ENCODE peak calls at places on chromosomes 16 and 17, in four cellular contexts. J is AG10803, Y is aorta, C is AG04449. D is an unnamed sample.

GRCh38 chr16:85471469-85472431 is 141.4 kb upstream of the GSE1 start:
- DNase-seq in J (no peak), C (no peak), Y (no peak), D (no peak)

GRCh38 chr17:77279448-77280303 is 138.9 kb downstream of the SEC14L1 start:
- DNase-seq in J (peak), Y (no peak), C (no peak), D (no peak)

GRCh38 chr17:49315551-49315951 is 46.5 kb downstream of the ZNF652 start:
- DNase-seq in J (peak), Y (peak), C (peak), D (peak)

GRCh38 chr17:49576906-49577650 is 1.4 kb downstream of the NXPH3 start:
- DNase-seq in J (no peak), Y (no peak), C (no peak), D (no peak)

GRCh38 chr16:4865231-4865860 is 18.1 kb downstream of the UBN1 start:
- DNase-seq in Y (no peak), C (no peak), J (no peak), D (no peak)

GRCh38 chr17:39625198-39625769 is 1.5 kb upstream of the PPP1R1B start:
- DNase-seq in J (no peak), Y (no peak), C (no peak), D (no peak)

GRCh38 chr16:71628810-71629209 is 2.8 kb downstream of the MARVELD3 start:
- DNase-seq in Y (no peak), C (no peak), J (peak), D (no peak)

GRCh38 chr17:63881935-63882601 is at the start of gene GH2:
- DNase-seq in C (no peak), Y (no peak), J (peak), D (no peak)

GRCh38 chr16:19316846-19317245 is 31.3 kb downstream of the CLEC19A start:
- DNase-seq in J (no peak), C (no peak), Y (no peak), D (no peak)

GRCh38 chr17:17206149-17206912 is at the start of gene PLD6:
- DNase-seq in C (no peak), J (peak), Y (peak), D (peak)

GRCh38 chr17:40071720-40072480 is 9.1 kb downstream of the THRA start:
- DNase-seq in Y (peak), C (no peak), J (peak), D (no peak)

GRCh38 chr17:60354223-60354622 is 37.7 kb downstream of the USP32 start:
- DNase-seq in Y (no peak), J (peak), C (peak), D (no peak)

GRCh38 chr16:20868890-20869289 is 31.3 kb downstream of the DCUN1D3 start:
- DNase-seq in C (no peak), Y (peak), J (peak), D (no peak)

GRCh38 chr16:47461598-47462266 is 601 bp downstream of the PHKB start:
- DNase-seq in J (peak), C (no peak), Y (no peak), D (no peak)

GRCh38 chr16:55622930-55623561 is 32.7 kb upstream of the SLC6A2 start:
- DNase-seq in J (no peak), Y (no peak), C (no peak), D (no peak)

GRCh38 chr17:12624221-12624620 is 41.5 kb upstream of the MYOCD start:
- DNase-seq in Y (no peak), C (no peak), J (no peak), D (no peak)

GRCh38 chr16:14302399-14303181 is 231.5 kb downstream of the MRTFB start:
- DNase-seq in Y (peak), C (no peak), J (no peak), D (no peak)

GRCh38 chr16:3095869-3096268 is 3.2 kb downstream of the ZSCAN10 start:
- DNase-seq in C (no peak), J (no peak), Y (peak), D (no peak)

GRCh38 chr16:11396241-11397048 is 51.2 kb downstream of the RMI2 start:
- DNase-seq in C (no peak), Y (peak), J (peak), D (no peak)

GRCh38 chr17:3920940-3921852 is 4.9 kb upstream of the P2RX1 start:
- DNase-seq in C (no peak), J (no peak), Y (peak), D (no peak)

GRCh38 chr17:79633154-79633553 is 22.3 kb upstream of the RBFOX3 start:
- DNase-seq in C (no peak), J (no peak), Y (peak), D (no peak)

GRCh38 chr16:8355714-8356113 is 234.6 kb downstream of the TMEM114 start:
- DNase-seq in C (no peak), J (no peak), Y (no peak), D (no peak)

GRCh38 chr17:65394811-65395472 is 166.5 kb downstream of the AXIN2 start:
- DNase-seq in C (no peak), J (no peak), Y (no peak), D (no peak)

GRCh38 chr17:2982854-2983636 is 80.4 kb downstream of the OR1D5 start:
- DNase-seq in J (peak), Y (peak), C (no peak), D (no peak)

GRCh38 chr16:52976539-52977167 is 76.0 kb downstream of the CHD9NB start:
- DNase-seq in C (no peak), Y (no peak), J (peak), D (no peak)

GRCh38 chr17:43536236-43537088 is 9.7 kb downstream of the ETV4 start:
- DNase-seq in C (no peak), Y (no peak), J (peak), D (no peak)

GRCh38 chr17:71516149-71516548 is 604.7 kb upstream of the SOX9 start:
- DNase-seq in C (no peak), Y (no peak), J (no peak), D (no peak)

GRCh38 chr17:72187544-72187943 is 66.7 kb downstream of the SOX9 start:
- DNase-seq in J (no peak), Y (peak), C (no peak), D (no peak)

DNA sequence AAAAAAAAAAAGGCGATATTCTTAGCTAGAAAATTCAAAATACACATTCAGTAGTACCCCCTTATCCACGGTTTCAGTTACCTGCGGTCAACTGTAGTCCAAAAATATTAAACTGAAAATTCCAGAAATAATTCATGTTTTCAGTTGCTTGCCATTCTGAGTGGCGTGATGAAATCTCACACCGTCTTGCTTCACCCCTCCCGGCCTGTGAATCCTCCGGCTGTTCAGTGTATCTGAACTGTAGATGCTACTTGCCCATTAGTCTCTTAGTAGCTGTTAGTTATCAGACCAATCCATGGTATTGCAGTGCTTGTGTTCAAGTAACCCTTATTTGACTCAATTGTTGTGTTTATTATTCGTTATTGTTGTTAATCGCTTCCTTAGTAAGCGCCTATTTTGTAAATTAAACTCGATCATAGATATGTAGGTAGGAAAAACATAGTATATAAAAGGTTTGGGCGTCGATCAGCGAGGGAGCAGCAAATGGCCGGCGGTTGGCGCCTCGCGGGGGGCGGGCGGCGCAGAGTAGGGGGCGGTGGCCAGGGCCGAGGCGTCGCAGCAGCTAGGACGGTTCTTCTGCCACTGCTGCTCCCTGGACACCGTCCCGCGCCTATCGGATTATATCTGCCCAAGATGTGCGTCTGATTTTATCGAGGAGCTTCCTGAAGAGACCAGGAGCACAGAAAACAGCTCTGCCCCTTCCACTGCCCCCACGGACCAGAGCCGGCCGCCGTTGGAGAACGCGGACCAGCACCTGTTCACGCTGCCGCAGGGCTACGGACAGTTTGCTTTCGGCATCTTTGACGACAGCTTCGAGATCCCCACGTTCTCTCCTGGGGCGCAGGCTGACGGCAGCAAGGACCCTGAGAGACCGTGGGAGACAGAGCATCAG is 39.8 kb upstream of the AKAP1 start:
- DNase-seq in Y (no peak), C (no peak), J (no peak), D (no peak)
- H3K4me3 ChIP-seq in Y (no peak), C (peak), J (peak), D (peak)

GRCh38 chr16:88925540-88925887 is 51.5 kb downstream of the CBFA2T3 start:
- DNase-seq in C (no peak), J (no peak), Y (no peak), D (no peak)
- H3K4me3 ChIP-seq in C (no peak), J (no peak), Y (no peak), D (no peak)

GRCh38 chr16:1614226-1615102 is 2.3 kb downstream of the CRAMP1 start:
- DNase-seq in Y (no peak), C (no peak), J (peak), D (no peak)

GRCh38 chr16:1613240-1613639 is 1.1 kb downstream of the CRAMP1 start:
- DNase-seq in J (no peak), C (no peak), Y (no peak), D (no peak)

GRCh38 chr16:1612320-1613111 is at the start of gene CRAMP1:
- DNase-seq in C (no peak), J (no peak), Y (no peak), D (no peak)

GRCh38 chr16:1613728-1614225 is 1.6 kb downstream of the CRAMP1 start:
- DNase-seq in J (no peak), Y (no peak), C (no peak), D (no peak)

DNA sequence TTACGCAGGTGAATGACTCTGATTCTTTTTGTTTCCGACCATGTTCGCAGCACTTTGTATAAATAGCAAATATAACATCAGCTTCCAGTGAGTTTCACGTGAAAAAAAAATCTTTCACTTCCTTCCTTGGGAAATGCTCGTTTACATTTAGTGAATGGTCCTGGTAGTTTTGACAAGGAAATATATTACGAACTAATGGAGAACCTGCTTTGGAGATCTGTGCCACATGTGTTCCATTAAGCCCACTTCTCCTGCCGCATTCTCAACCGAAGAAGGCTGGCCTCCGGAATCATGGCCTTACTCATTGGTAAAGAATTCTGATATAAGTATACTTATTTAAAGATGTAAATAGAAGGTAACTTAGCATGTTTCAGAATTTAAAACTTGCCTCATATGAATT is 3.6 kb downstream of the CRAMP1 start:
- DNase-seq in Y (no peak), C (no peak), J (no peak), D (no peak)
- H3K4me3 ChIP-seq in Y (no peak), C (peak), J (peak), D (peak)

GRCh38 chr17:81395600-81396277 is 482 bp downstream of the BAHCC1 start:
- DNase-seq in C (no peak), J (no peak), Y (no peak), D (no peak)
- H3K4me3 ChIP-seq in C (peak), J (peak), Y (peak), D (peak)

GRCh38 chr16:31488630-31489564 is 6.0 kb downstream of the SLC5A2 start:
- DNase-seq in Y (peak), C (no peak), J (no peak), D (no peak)
- H3K4me3 ChIP-seq in Y (no peak), C (peak), J (no peak), D (no peak)

DNA sequence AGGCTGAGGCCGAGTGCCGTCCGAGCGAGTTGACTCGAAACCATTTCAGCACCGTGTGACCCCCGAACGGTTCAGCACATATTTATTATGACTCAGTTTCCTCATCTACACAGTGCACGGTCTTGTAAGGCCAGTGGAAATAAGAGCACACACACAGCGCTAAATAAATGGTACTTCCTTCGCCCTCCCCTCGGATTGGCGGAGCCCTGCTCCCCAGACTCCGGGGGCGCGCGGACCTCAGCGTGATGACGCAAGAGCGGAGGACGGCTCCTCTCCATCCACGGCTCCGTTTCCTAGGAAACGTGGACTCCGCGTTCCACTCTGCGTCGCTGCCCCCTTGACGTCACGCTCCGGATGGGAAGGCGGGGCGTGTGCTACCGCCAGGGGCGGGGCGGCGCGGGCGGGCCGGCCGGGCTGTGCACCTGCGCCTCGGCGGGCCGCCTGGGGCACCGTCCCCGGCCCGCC is at the start of gene PARD6A:
- DNase-seq in J (peak), C (peak), Y (peak), D (peak)
- H3K4me3 ChIP-seq in J (peak), C (peak), Y (peak), D (peak)

GRCh38 chr16:10130482-10130996 is 51.7 kb downstream of the GRIN2A start:
- DNase-seq in J (peak), C (no peak), Y (no peak), D (no peak)
- H3K4me3 ChIP-seq in J (no peak), C (no peak), Y (no peak), D (no peak)

DNA sequence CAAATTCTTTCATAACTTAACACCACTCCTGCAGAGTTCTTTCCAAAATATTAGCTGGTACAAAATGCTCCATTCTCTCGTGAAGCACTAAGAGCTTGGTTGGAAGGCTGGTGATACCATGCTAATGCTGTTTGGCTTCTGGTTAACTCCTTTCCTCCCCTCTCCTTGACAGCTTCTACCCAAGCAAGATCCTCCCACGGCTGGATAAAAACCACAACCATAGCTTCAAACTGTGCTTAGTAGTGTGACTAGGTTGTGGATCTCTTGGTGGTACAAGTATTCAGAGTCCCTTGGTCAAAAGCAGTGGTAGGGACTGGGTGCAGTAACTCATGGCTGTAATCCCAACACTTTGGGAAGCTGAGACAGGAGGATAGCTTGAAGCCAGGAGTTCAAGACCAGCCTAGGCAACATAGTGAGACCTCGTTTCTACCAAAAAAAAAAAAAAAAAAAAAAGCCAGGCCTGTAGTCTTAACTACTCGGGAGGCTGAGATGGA is 2.3 kb downstream of the PHAF1 start:
- DNase-seq in Y (no peak), C (no peak), J (no peak), D (no peak)
- H3K4me3 ChIP-seq in Y (no peak), C (no peak), J (no peak), D (no peak)

GRCh38 chr17:29138991-29139682 is 41.1 kb downstream of the MYO18A start:
- DNase-seq in C (no peak), J (no peak), Y (peak), D (no peak)
- H3K4me3 ChIP-seq in C (no peak), J (peak), Y (no peak), D (no peak)

D was measured in kidney epithelial cell.